ENCODE peak calls at places on chromosomes 7 and 10, in nine cellular contexts. M, W, U, L, B, H, F, I and X are unnamed samples. For H3K4me1, the result is how much of the 10 kb centered on the place peaks cover.

GRCh38 chr7:125830743-125831142 is 901.1 kb upstream of the POT1 start:
- DNase-seq in B (no peak), M (no peak), F (no peak), L (no peak), H (no peak), W (no peak), I (no peak), U (no peak), X (no peak)

GRCh38 chr7:125383324-125383723 is 453.7 kb upstream of the POT1 start:
- DNase-seq in I (no peak), F (no peak), B (no peak), W (no peak), H (no peak), L (no peak), U (no peak), M (peak), X (no peak)

GRCh38 chr10:73209705-73210104 is 37.4 kb downstream of the DNAJC9 start:
- DNase-seq in B (no peak), I (no peak), F (peak), U (no peak), H (no peak), L (no peak), M (no peak), W (no peak), X (no peak)

GRCh38 chr7:157139142-157140117 is 704 bp downstream of the UBE3C start:
- DNase-seq in L (no peak), W (peak), F (peak), M (peak), B (peak), H (peak), I (peak), U (peak), X (peak)

GRCh38 chr7:39587393-39587792 is 21.2 kb downstream of the YAE1 start:
- DNase-seq in I (no peak), M (no peak), B (no peak), H (no peak), W (no peak), F (peak), U (no peak), L (no peak), X (no peak)

GRCh38 chr10:88154596-88155250 is 291.3 kb downstream of the PTEN start:
- DNase-seq in H (no peak), L (no peak), B (no peak), F (peak), I (no peak), U (no peak), W (no peak), M (no peak), X (no peak)

GRCh38 chr7:90625562-90625961 is 29.4 kb downstream of the CDK14 start:
- DNase-seq in U (no peak), B (peak), F (peak), I (no peak), W (no peak), H (no peak), M (no peak), L (no peak), X (no peak)

GRCh38 chr10:116183733-116184447 is 89.1 kb downstream of the GFRA1 start:
- DNase-seq in B (no peak), U (no peak), I (no peak), L (no peak), W (no peak), F (peak), M (no peak), H (no peak), X (no peak)

GRCh38 chr7:5382281-5383041 is 41.2 kb downstream of the TNRC18 start:
- DNase-seq in M (no peak), H (no peak), I (no peak), L (peak), U (no peak), F (peak), W (no peak), B (peak), X (no peak)

GRCh38 chr7:147535619-147536200 is 1054.9 kb upstream of the C7orf33 start:
- DNase-seq in B (no peak), H (no peak), L (no peak), I (no peak), U (no peak), M (no peak), F (peak), W (no peak), X (no peak)

GRCh38 chr7:127822822-127823508 is 171.0 kb downstream of the SND1 start:
- DNase-seq in W (no peak), H (no peak), I (no peak), M (no peak), B (no peak), L (no peak), U (no peak), F (no peak), X (no peak)

GRCh38 chr7:126845331-126845730 is 407.4 kb downstream of the GRM8 start:
- DNase-seq in B (no peak), W (no peak), M (no peak), U (no peak), F (no peak), I (no peak), H (no peak), L (no peak), X (no peak)

GRCh38 chr10:130351466-130352290 is 215.5 kb downstream of the GLRX3 start:
- DNase-seq in L (no peak), F (no peak), M (no peak), H (no peak), I (no peak), U (no peak), B (no peak), W (no peak), X (no peak)

GRCh38 chr7:123621707-123622106 is 20.1 kb downstream of the ASB15 start:
- DNase-seq in F (no peak), U (no peak), M (no peak), L (no peak), I (no peak), W (no peak), B (no peak), H (no peak), X (no peak)

GRCh38 chr10:50367732-50368131 is 116.4 kb upstream of the ASAH2 start:
- DNase-seq in W (no peak), L (no peak), B (no peak), F (peak), U (no peak), M (peak), I (no peak), H (peak), X (no peak)

GRCh38 chr7:17782216-17782549 is 158.1 kb downstream of the SNX13 start:
- DNase-seq in W (no peak), B (no peak), M (no peak), H (no peak), I (no peak), L (no peak), F (no peak), U (no peak), X (no peak)

GRCh38 chr7:155188821-155189599 is 108.7 kb upstream of the INSIG1 start:
- DNase-seq in H (no peak), W (no peak), F (peak), U (peak), M (no peak), I (no peak), B (no peak), L (no peak), X (no peak)

GRCh38 chr7:132705146-132705545 is 128.9 kb upstream of the PLXNA4 start:
- DNase-seq in W (no peak), I (no peak), F (no peak), U (no peak), L (no peak), B (no peak), H (no peak), M (no peak), X (no peak)

GRCh38 chr10:132810807-132811700 is 25.1 kb upstream of the NKX6-2 start:
- DNase-seq in U (no peak), F (no peak), I (no peak), L (no peak), H (no peak), B (no peak), W (no peak), M (no peak), X (peak)

GRCh38 chr10:21355591-21356011 is 169.9 kb downstream of the SKIDA1 start:
- DNase-seq in F (peak), M (no peak), U (no peak), W (no peak), I (no peak), B (no peak), L (no peak), H (no peak), X (no peak)

GRCh38 chr7:121360564-121360963 is 31.8 kb downstream of the WNT16 start:
- DNase-seq in U (no peak), M (no peak), H (no peak), L (no peak), B (no peak), F (no peak), W (no peak), I (no peak), X (no peak)

GRCh38 chr10:108808228-108808627 is 1115.1 kb downstream of the XPNPEP1 start:
- DNase-seq in F (no peak), I (no peak), M (no peak), L (no peak), W (no peak), B (no peak), H (no peak), U (no peak), X (no peak)

GRCh38 chr7:112193915-112194502 is 12.2 kb downstream of the DOCK4 start:
- DNase-seq in W (no peak), M (no peak), F (no peak), U (no peak), I (no peak), H (no peak), L (no peak), B (no peak), X (no peak)

GRCh38 chr10:49068672-49069217 is 46.6 kb downstream of the VSTM4 start:
- DNase-seq in H (no peak), W (no peak), M (no peak), U (no peak), L (no peak), B (no peak), F (no peak), I (no peak), X (no peak)

GRCh38 chr10:70599791-70600190 is 2.8 kb downstream of the PRF1 start:
- DNase-seq in L (peak), M (no peak), W (no peak), I (no peak), B (no peak), F (no peak), H (no peak), U (no peak), X (no peak)

GRCh38 chr10:70599319-70599718 is 3.2 kb downstream of the PRF1 start:
- DNase-seq in I (no peak), M (no peak), W (no peak), F (no peak), L (no peak), H (no peak), U (no peak), B (no peak), X (no peak)

GRCh38 chr10:70596860-70597809 is 5.4 kb downstream of the PRF1 start:
- DNase-seq in B (no peak), W (no peak), U (no peak), H (no peak), L (peak), F (no peak), M (no peak), I (no peak), X (no peak)

GRCh38 chr10:70598857-70599295 is 3.7 kb downstream of the PRF1 start:
- DNase-seq in B (no peak), F (no peak), H (no peak), I (no peak), W (no peak), U (no peak), L (peak), M (no peak), X (no peak)

GRCh38 chr10:70597856-70598815 is 4.4 kb downstream of the PRF1 start:
- DNase-seq in L (peak), F (no peak), M (no peak), H (no peak), B (no peak), U (no peak), W (no peak), I (no peak), X (no peak)
- TF ChIP-seq CTCF in L (no peak), F (no peak), M (no peak), H (no peak), B (no peak), U (no peak), W (no peak), I (no peak), X (no peak)

DNA sequence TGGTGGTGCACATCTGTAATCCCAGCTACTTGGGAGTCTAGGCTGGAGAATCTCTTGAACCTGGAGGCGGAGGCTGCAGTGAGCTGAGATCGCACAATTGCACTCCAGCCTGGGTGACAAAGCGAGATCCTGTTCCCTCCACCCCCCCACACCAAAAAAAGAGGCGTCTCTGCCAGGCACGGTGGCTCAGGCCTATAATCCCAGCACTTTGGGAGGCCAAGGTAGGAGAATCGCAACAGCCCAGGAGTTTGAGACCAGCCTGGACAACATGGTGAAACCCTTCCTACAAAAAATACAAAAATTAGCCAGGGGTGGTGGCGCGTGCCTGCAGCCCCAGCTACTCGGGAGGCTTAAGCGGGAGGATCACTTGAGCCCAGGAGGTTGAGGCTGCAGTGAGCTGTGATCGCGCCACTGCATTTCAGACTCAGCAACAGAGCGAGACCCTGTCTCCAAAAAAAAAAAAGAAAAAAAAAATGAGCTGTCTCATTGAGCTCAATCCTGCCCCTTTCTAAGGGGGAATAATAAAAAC is 1.8 kb downstream of the ACTR1A start:
- DNase-seq in I (no peak), F (no peak), M (no peak), W (no peak), B (no peak), U (peak), H (no peak), L (no peak), X (no peak)
- H3K4me3 ChIP-seq in I (peak), F (no peak), M (no peak), W (peak), B (no peak), U (no peak), H (no peak), L (no peak), X (peak)

DNA sequence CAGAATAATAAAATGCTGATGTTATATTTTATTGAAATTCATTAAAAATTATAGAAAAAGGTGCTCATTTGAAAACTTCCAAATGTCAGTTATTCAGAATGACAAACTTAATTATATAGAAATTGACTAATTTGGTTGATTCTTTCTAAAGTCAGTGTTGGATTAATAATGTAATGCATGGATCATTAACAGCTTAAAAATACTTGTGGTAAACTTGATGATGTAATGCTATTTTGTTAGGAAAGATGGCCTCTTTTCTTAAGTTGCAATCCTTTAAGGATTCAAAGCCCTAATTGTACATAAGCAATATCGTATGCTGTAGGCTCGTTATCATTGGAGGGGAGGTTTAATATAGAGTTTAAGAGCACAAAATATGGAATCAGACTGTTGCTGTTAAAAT is 141.2 kb downstream of the ZEB1 start:
- DNase-seq in M (no peak), F (no peak), I (no peak), L (no peak), U (no peak), H (no peak), W (no peak), B (no peak), X (no peak)
- H3K4me1 ChIP-seq in M (under half), F (under half), I (under half), L (under half), U (under half), H (under half), W (under half), B (under half), X (under half)

GRCh38 chr7:22860784-22861482 is 38.3 kb upstream of the TOMM7 start:
- DNase-seq in U (no peak), M (no peak), H (peak), W (peak), L (no peak), B (no peak), F (no peak), I (no peak), X (no peak)
- TF ChIP-seq CTCF in U (peak), M (peak), H (peak), W (peak), L (peak), B (no peak), F (peak), I (peak), X (peak)

GRCh38 chr7:148865283-148865682 is 18.8 kb downstream of the EZH2 start:
- DNase-seq in W (no peak), B (no peak), F (no peak), H (no peak), M (no peak), U (no peak), I (no peak), L (no peak), X (no peak)
- H3K4me3 ChIP-seq in W (no peak), B (no peak), F (no peak), H (no peak), M (no peak), U (no peak), I (no peak), L (no peak), X (no peak)